ENCODE peak calls at places on chromosome 20, in seven cellular contexts. K is GM04504, R is NCI-H1930, D is MCF 10A, C is SK-N-DZ, B is NCI-H1436, Y is LHCN-M2. F is an unnamed sample.

GRCh38 chr20:19628570-19629134 is 129.4 kb upstream of the RIN2 start:
- DNase-seq in K (peak), R (peak), D (peak), C (peak), B (peak), Y (peak), F (peak)

GRCh38 chr20:58044286-58044685 is 184.2 kb downstream of the ANKRD60 start:
- DNase-seq in K (no peak), R (no peak), D (no peak), C (no peak), B (peak), Y (no peak), F (no peak)

GRCh38 chr20:44746367-44747165 is 901 bp downstream of the KCNK15 start:
- DNase-seq in K (no peak), R (no peak), D (no peak), C (no peak), B (no peak), Y (no peak), F (no peak)

GRCh38 chr20:47358672-47359532 is 2.4 kb upstream of the ZMYND8 start:
- DNase-seq in K (peak), R (no peak), D (peak), C (peak), B (no peak), Y (peak), F (peak)

GRCh38 chr20:60967431-60968316 is 284.4 kb upstream of the CDH4 start:
- DNase-seq in K (no peak), R (no peak), D (no peak), C (no peak), B (no peak), Y (no peak), F (no peak)

GRCh38 chr20:10209091-10209490 is 9.5 kb upstream of the SNAP25 start:
- DNase-seq in K (no peak), R (no peak), D (no peak), C (no peak), B (no peak), Y (peak), F (no peak)

GRCh38 chr20:21234816-21235215 is 68.3 kb upstream of the XRN2 start:
- DNase-seq in K (no peak), R (peak), D (no peak), C (no peak), B (peak), Y (no peak), F (no peak)

GRCh38 chr20:61789329-61789728 is 276.4 kb downstream of the TAF4 start:
- DNase-seq in K (no peak), R (no peak), D (peak), C (no peak), B (no peak), Y (no peak), F (no peak)

GRCh38 chr20:53163486-53163885 is 191.3 kb downstream of the TSHZ2 start:
- DNase-seq in K (no peak), R (no peak), D (peak), C (no peak), B (no peak), Y (peak), F (no peak)

GRCh38 chr20:10271470-10272219 is 53.0 kb downstream of the SNAP25 start:
- DNase-seq in K (peak), R (no peak), D (no peak), C (no peak), B (no peak), Y (peak), F (no peak)

GRCh38 chr20:63090052-63090451 is 83.3 kb upstream of the BHLHE23 start:
- DNase-seq in K (no peak), R (no peak), D (no peak), C (no peak), B (no peak), Y (no peak), F (no peak)

GRCh38 chr20:62236674-62236996 is 1.7 kb upstream of the OSBPL2 start:
- DNase-seq in K (no peak), R (peak), D (no peak), C (peak), B (peak), Y (no peak), F (no peak)

GRCh38 chr20:45008521-45009049 is 42.3 kb downstream of the STK4 start:
- DNase-seq in K (no peak), R (no peak), D (no peak), C (no peak), B (no peak), Y (peak), F (no peak)

GRCh38 chr20:15596220-15596875 is 976.9 kb downstream of the KIF16B start:
- DNase-seq in K (no peak), R (no peak), D (no peak), C (no peak), B (no peak), Y (no peak), F (peak)

GRCh38 chr20:48763183-48764030 is 64.4 kb downstream of the PREX1 start:
- DNase-seq in K (no peak), R (no peak), D (no peak), C (no peak), B (no peak), Y (no peak), F (no peak)

GRCh38 chr20:25179439-25180089 is 15.9 kb upstream of the ENTPD6 start:
- DNase-seq in K (no peak), R (no peak), D (no peak), C (no peak), B (no peak), Y (no peak), F (no peak)

GRCh38 chr20:43293068-43293786 is 103.5 kb upstream of the PTPRT start:
- DNase-seq in K (no peak), R (no peak), D (no peak), C (no peak), B (no peak), Y (no peak), F (no peak)